ENCODE peak calls at places on chromosomes 1 and 21, in seven cellular contexts. P is IMR-90, B is neuronal stem cell, I is mesendoderm, A is mesenchymal stem cell, S is trophoblast cell, X is H1. C is an unnamed sample.

GRCh38 chr1:66957938-66958337 is 33.1 kb downstream of the MIER1 start:
- DNase-seq in X (no peak), I (no peak), S (no peak), P (no peak), A (no peak), B (no peak), C (no peak)

GRCh38 chr1:23114424-23115079 is 54.1 kb downstream of the LUZP1 start:
- DNase-seq in A (no peak), X (no peak), I (no peak), P (peak), B (no peak), S (no peak), C (no peak)

GRCh38 chr1:54475357-54476230 is 69.4 kb upstream of the SSBP3 start:
- DNase-seq in X (no peak), B (no peak), A (no peak), P (no peak), I (no peak), S (no peak), C (peak)

GRCh38 chr21:27536319-27536718 is 569.4 kb upstream of the ADAMTS5 start:
- DNase-seq in P (peak), A (peak), S (no peak), X (no peak), B (no peak), I (no peak), C (no peak)

GRCh38 chr1:59237905-59238304 is 59.0 kb upstream of the FGGY start:
- DNase-seq in P (peak), A (no peak), I (no peak), B (no peak), S (no peak), X (no peak), C (no peak)

GRCh38 chr1:38672692-38673091 is 186.9 kb downstream of the RRAGC start:
- DNase-seq in X (no peak), I (no peak), P (no peak), S (no peak), B (no peak), A (no peak), C (peak)

GRCh38 chr1:200029624-200030074 is 2.1 kb downstream of the NR5A2 start:
- DNase-seq in X (no peak), A (no peak), P (no peak), S (no peak), B (peak), I (no peak), C (peak)

GRCh38 chr1:236868625-236869467 is 73.8 kb downstream of the MTR start:
- DNase-seq in A (peak), P (peak), I (peak), S (peak), X (peak), B (peak), C (peak)

GRCh38 chr1:89519779-89520358 is 4.8 kb upstream of the LRRC8B start:
- DNase-seq in P (peak), S (peak), I (peak), B (no peak), A (peak), X (no peak), C (no peak)

GRCh38 chr1:172482044-172482443 is 38.2 kb upstream of the PIGC start:
- DNase-seq in A (no peak), X (no peak), I (no peak), S (no peak), B (no peak), P (no peak), C (no peak)

GRCh38 chr1:119714583-119714982 is 2.8 kb downstream of the PHGDH start:
- DNase-seq in I (peak), P (no peak), B (no peak), X (no peak), S (no peak), A (peak), C (no peak)

GRCh38 chr1:109630081-109630880 is 10.6 kb downstream of the AMPD2 start:
- DNase-seq in X (no peak), S (no peak), B (no peak), P (no peak), A (no peak), I (peak), C (peak)

GRCh38 chr1:111448482-111448917 is 556 bp downstream of the WDR77 start:
- DNase-seq in B (no peak), X (no peak), S (peak), A (no peak), P (peak), I (peak), C (no peak)

GRCh38 chr1:54335396-54336056 is 70.7 kb downstream of the SSBP3 start:
- DNase-seq in X (no peak), S (peak), B (no peak), P (peak), A (peak), I (peak), C (no peak)

GRCh38 chr1:193325042-193325441 is 138.6 kb upstream of the B3GALT2 start:
- DNase-seq in I (no peak), A (no peak), X (no peak), P (no peak), B (no peak), S (peak), C (no peak)

GRCh38 chr1:182783068-182783467 is 6.5 kb upstream of the NPL start:
- DNase-seq in I (peak), X (no peak), A (no peak), P (no peak), B (no peak), S (peak), C (peak)

GRCh38 chr1:155322571-155322952 is 1.9 kb downstream of the RUSC1 start:
- DNase-seq in S (peak), I (no peak), B (no peak), X (no peak), P (peak), A (peak), C (no peak)

GRCh38 chr1:84735483-84735882 is 45.2 kb upstream of the SSX2IP start:
- DNase-seq in A (no peak), I (no peak), B (no peak), X (no peak), P (peak), S (no peak), C (no peak)

GRCh38 chr1:156596426-156596825 is 4.8 kb downstream of the NAXE start:
- DNase-seq in S (no peak), B (no peak), P (no peak), A (no peak), I (no peak), X (no peak), C (no peak)

GRCh38 chr1:30881266-30882181 is 27.0 kb downstream of the SDC3 start:
- DNase-seq in X (no peak), I (no peak), P (no peak), B (no peak), A (no peak), S (no peak), C (no peak)

GRCh38 chr1:112905420-112906154 is 50.4 kb downstream of the SLC16A1 start:
- DNase-seq in P (no peak), I (peak), S (no peak), B (no peak), X (no peak), A (no peak), C (no peak)

GRCh38 chr1:68225781-68226180 is 6.5 kb downstream of the WLS start:
- DNase-seq in B (no peak), I (no peak), X (no peak), P (peak), A (no peak), S (no peak), C (no peak)

GRCh38 chr21:30518876-30519275 is 16.9 kb upstream of the KRTAP19-5 start:
- DNase-seq in B (no peak), S (no peak), I (no peak), A (no peak), P (no peak), X (no peak), C (no peak)

GRCh38 chr1:99264201-99265021 is at the start of gene PLPPR4:
- DNase-seq in B (peak), X (peak), S (peak), I (peak), P (peak), A (peak), C (peak)

GRCh38 chr1:3029991-3030662 is 8.9 kb downstream of the ACTRT2 start:
- DNase-seq in I (no peak), S (no peak), B (no peak), A (no peak), P (no peak), X (no peak), C (peak)

GRCh38 chr1:167713330-167714081 is 8.3 kb upstream of the MPZL1 start:
- DNase-seq in A (peak), P (peak), X (no peak), S (peak), B (peak), I (peak), C (peak)

GRCh38 chr1:40564506-40564905 is 33.1 kb downstream of the ZNF684 start:
- DNase-seq in P (no peak), S (no peak), I (no peak), X (no peak), B (no peak), A (no peak), C (no peak)

GRCh38 chr1:235067396-235068154 is 61.1 kb downstream of the TOMM20 start:
- DNase-seq in S (peak), P (peak), B (no peak), X (no peak), A (peak), I (peak), C (no peak)

GRCh38 chr1:224095867-224096266 is 18.0 kb upstream of the FBXO28 start:
- DNase-seq in X (no peak), I (no peak), A (no peak), P (no peak), S (no peak), B (no peak), C (no peak)

GRCh38 chr1:44072204-44072603 is 40.9 kb upstream of the SLC6A9 start:
- DNase-seq in A (peak), S (peak), I (no peak), P (peak), X (no peak), B (no peak), C (no peak)

GRCh38 chr21:45439901-45440461 is 35.0 kb downstream of the COL18A1 start:
- DNase-seq in P (no peak), I (no peak), A (no peak), X (no peak), S (no peak), B (no peak), C (no peak)

GRCh38 chr21:29335720-29336119 is 37.0 kb downstream of the BACH1 start:
- DNase-seq in P (peak), B (no peak), X (no peak), I (no peak), S (no peak), A (no peak), C (no peak)

GRCh38 chr1:180970333-180971079 is 52.2 kb downstream of the STX6 start:
- DNase-seq in B (no peak), I (no peak), P (no peak), A (no peak), S (no peak), X (no peak), C (no peak)

DNA sequence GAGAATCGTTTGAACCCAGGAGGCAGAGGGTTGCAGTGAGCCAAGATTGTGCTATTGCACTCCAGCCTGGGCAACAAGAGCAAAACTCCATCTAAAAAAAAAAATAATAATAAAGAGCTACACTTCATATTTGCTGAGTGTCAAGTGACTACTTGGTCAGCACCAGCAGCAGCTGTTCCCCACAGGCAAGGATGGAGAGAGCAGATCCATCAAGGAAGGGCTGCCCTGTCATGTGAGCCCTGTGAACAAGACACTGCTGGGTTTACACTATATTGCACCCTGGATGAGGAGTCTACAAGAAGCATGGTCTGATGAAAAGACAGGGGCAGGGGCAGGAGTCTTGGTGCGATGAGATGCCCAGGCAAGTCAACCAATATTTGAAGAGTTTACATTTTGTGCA is 3.6 kb downstream of the CTNNBIP1 start:
- DNase-seq in I (no peak), S (no peak), P (no peak), A (no peak), B (no peak), X (no peak), C (no peak)
- H2BK5ac ChIP-seq in I (no peak), S (no peak), P (no peak), A (no peak), B (no peak), X (no peak), C (no peak)

GRCh38 chr21:43306911-43307676 is 119.8 kb downstream of the SIK1 start:
- DNase-seq in A (peak), I (no peak), S (peak), X (no peak), P (peak), B (no peak), C (no peak)
- H3K27ac ChIP-seq in A (no peak), I (no peak), S (no peak), X (no peak), P (no peak), B (no peak), C (no peak)

GRCh38 chr21:44065428-44065827 is 41.8 kb upstream of the PWP2 start:
- DNase-seq in A (peak), S (no peak), I (no peak), X (no peak), B (no peak), P (peak), C (no peak)

GRCh38 chr21:44062380-44062779 is 44.8 kb upstream of the PWP2 start:
- DNase-seq in I (no peak), B (no peak), P (no peak), A (no peak), S (no peak), X (no peak), C (no peak)

GRCh38 chr21:44066116-44066515 is 41.1 kb upstream of the PWP2 start:
- DNase-seq in A (no peak), X (no peak), S (no peak), P (no peak), B (no peak), I (no peak), C (no peak)

GRCh38 chr21:44064852-44065403 is 42.3 kb upstream of the PWP2 start:
- DNase-seq in I (no peak), S (no peak), X (no peak), A (no peak), P (no peak), B (no peak), C (no peak)

GRCh38 chr21:44063151-44063912 is 43.9 kb upstream of the PWP2 start:
- DNase-seq in S (no peak), P (no peak), A (no peak), B (no peak), X (no peak), I (no peak), C (no peak)
- H2BK5ac ChIP-seq in S (no peak), P (no peak), A (no peak), B (no peak), X (no peak), I (no peak), C (no peak)

GRCh38 chr1:230850547-230850946 is 17.8 kb downstream of the C1orf198 start:
- DNase-seq in S (no peak), I (no peak), A (no peak), B (no peak), P (no peak), X (no peak), C (no peak)
- H3K27ac ChIP-seq in S (peak), I (peak), A (peak), B (no peak), P (peak), X (no peak), C (no peak)

GRCh38 chr1:48068216-48068615 is 71.0 kb upstream of the TRABD2B start:
- DNase-seq in S (no peak), I (peak), P (no peak), B (no peak), A (no peak), X (no peak), C (no peak)
- H2BK5ac ChIP-seq in S (no peak), I (peak), P (no peak), B (no peak), A (no peak), X (no peak), C (no peak)

C was measured in H9.